ENCODE peak calls at places on chromosomes 7 and 10, in ten cellular contexts. E is kidney, H is upper lobe of right lung, K is cardiac muscle cell, N is A673, X is right lobe of liver, F is ovary, Q is breast epithelium, L is fibroblast of lung, R is OCI-LY7. Y is an unnamed sample. For H3K36me3, the result is how much of the 10 kb centered on the place peaks cover.

GRCh38 chr7:50369408-50370026 is 65.0 kb downstream of the IKZF1 start:
- DNase-seq in E (no peak), H (no peak), K (peak), N (peak), X (no peak), F (no peak), Q (no peak), L (no peak), R (peak), Y (no peak)

GRCh38 chr10:92847185-92847864 is 995 bp upstream of the EXOC6 start:
- DNase-seq in E (no peak), H (no peak), K (peak), N (no peak), X (no peak), F (no peak), Q (no peak), L (peak), R (no peak), Y (no peak)

GRCh38 chr7:901388-902154 is 25.2 kb downstream of the GET4 start:
- DNase-seq in E (peak), H (peak), K (peak), N (peak), X (peak), F (peak), Q (no peak), L (peak), R (peak), Y (peak)

GRCh38 chr10:63665765-63666164 is 144.6 kb downstream of the REEP3 start:
- DNase-seq in E (no peak), H (no peak), K (peak), N (peak), X (no peak), F (no peak), Q (no peak), L (peak), R (no peak), Y (no peak)

GRCh38 chr7:98282727-98283126 is 1.2 kb downstream of the BRI3 start:
- DNase-seq in E (no peak), H (no peak), K (no peak), N (no peak), X (no peak), F (no peak), Q (no peak), L (peak), R (no peak), Y (no peak)

GRCh38 chr7:130894146-130895005 is 160.4 kb upstream of the KLF14 start:
- DNase-seq in E (peak), H (peak), K (peak), N (peak), X (peak), F (peak), Q (peak), L (peak), R (no peak), Y (no peak)

GRCh38 chr10:133306097-133306476 is 2.6 kb downstream of the TUBGCP2 start:
- DNase-seq in E (peak), H (no peak), K (no peak), N (no peak), X (no peak), F (no peak), Q (no peak), L (no peak), R (no peak), Y (no peak)

GRCh38 chr10:124592736-124593430 is 131.3 kb downstream of the LHPP start:
- DNase-seq in E (peak), H (no peak), K (no peak), N (no peak), X (peak), F (peak), Q (no peak), L (no peak), R (no peak), Y (no peak)

GRCh38 chr7:46784746-46785145 is 797.2 kb downstream of the TNS3 start:
- DNase-seq in E (no peak), H (no peak), K (peak), N (no peak), X (no peak), F (no peak), Q (no peak), L (peak), R (no peak), Y (no peak)

GRCh38 chr10:105017116-105017515 is 376.0 kb downstream of the SORCS3 start:
- DNase-seq in E (no peak), H (no peak), K (no peak), N (no peak), X (no peak), F (no peak), Q (no peak), L (peak), R (no peak), Y (no peak)

GRCh38 chr7:155618708-155619633 is 25.5 kb upstream of the RBM33 start:
- DNase-seq in E (peak), H (no peak), K (peak), N (no peak), X (peak), F (no peak), Q (no peak), L (peak), R (no peak), Y (no peak)

GRCh38 chr7:100887186-100887954 is 2.1 kb downstream of the UFSP1 start:
- DNase-seq in E (peak), H (no peak), K (no peak), N (peak), X (no peak), F (no peak), Q (no peak), L (no peak), R (peak), Y (no peak)

GRCh38 chr7:638256-639011 is 88.1 kb upstream of the DNAAF5 start:
- DNase-seq in E (peak), H (peak), K (no peak), N (no peak), X (no peak), F (no peak), Q (no peak), L (no peak), R (no peak), Y (peak)

GRCh38 chr7:121102619-121103018 is 114.1 kb downstream of the CPED1 start:
- DNase-seq in E (no peak), H (no peak), K (no peak), N (no peak), X (no peak), F (no peak), Q (no peak), L (no peak), R (no peak), Y (no peak)

GRCh38 chr7:13126347-13126746 is 438.9 kb downstream of the ARL4A start:
- DNase-seq in E (no peak), H (no peak), K (no peak), N (no peak), X (no peak), F (no peak), Q (no peak), L (no peak), R (no peak), Y (no peak)

GRCh38 chr10:10394933-10395658 is 622.6 kb upstream of the CELF2 start:
- DNase-seq in E (no peak), H (no peak), K (peak), N (no peak), X (no peak), F (no peak), Q (no peak), L (no peak), R (no peak), Y (no peak)

GRCh38 chr7:154892459-154892858 is 110.5 kb downstream of the PAXIP1 start:
- DNase-seq in E (no peak), H (no peak), K (no peak), N (no peak), X (no peak), F (no peak), Q (no peak), L (no peak), R (no peak), Y (no peak)

GRCh38 chr7:98802088-98802780 is 67.6 kb downstream of the TMEM130 start:
- DNase-seq in E (peak), H (no peak), K (peak), N (peak), X (no peak), F (no peak), Q (no peak), L (peak), R (peak), Y (no peak)

GRCh38 chr7:64313740-64314491 is at the start of gene ZNF736:
- DNase-seq in E (peak), H (peak), K (peak), N (peak), X (peak), F (peak), Q (peak), L (peak), R (peak), Y (peak)

DNA sequence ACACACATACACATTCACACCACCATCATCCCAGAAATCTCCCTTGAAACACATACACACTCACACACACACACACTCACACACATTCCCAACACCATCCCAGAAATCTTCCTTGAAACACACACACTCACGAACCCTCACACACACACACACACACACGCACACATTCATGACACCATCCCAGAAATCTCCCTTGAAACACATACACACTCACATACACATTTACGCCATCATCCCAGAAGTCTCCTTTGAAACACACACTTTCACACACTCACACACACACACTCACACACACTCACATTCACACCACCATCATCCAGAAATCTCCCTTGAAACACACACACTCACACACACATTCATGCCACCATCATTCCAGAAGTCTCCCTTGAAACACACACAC is 360 bp upstream of the OPN4 start:
- DNase-seq in E (no peak), H (no peak), K (no peak), N (no peak), X (no peak), F (no peak), Q (no peak), L (no peak), R (no peak), Y (no peak)
- H3K36me3 ChIP-seq in E (under half), H (under half), K (under half), N (under half), X (under half), F (under half), Q (under half), L (under half), R (under half), Y (under half)

GRCh38 chr7:82067628-82068264 is 297.9 kb upstream of the HGF start:
- DNase-seq in E (no peak), H (no peak), K (no peak), N (no peak), X (no peak), F (no peak), Q (no peak), L (no peak), R (no peak), Y (no peak)
- TF ChIP-seq CTCF in E (no peak), H (no peak), K (no peak), N (no peak), X (no peak), F (no peak), Q (no peak), L (no peak), R (no peak), Y (no peak)

DNA sequence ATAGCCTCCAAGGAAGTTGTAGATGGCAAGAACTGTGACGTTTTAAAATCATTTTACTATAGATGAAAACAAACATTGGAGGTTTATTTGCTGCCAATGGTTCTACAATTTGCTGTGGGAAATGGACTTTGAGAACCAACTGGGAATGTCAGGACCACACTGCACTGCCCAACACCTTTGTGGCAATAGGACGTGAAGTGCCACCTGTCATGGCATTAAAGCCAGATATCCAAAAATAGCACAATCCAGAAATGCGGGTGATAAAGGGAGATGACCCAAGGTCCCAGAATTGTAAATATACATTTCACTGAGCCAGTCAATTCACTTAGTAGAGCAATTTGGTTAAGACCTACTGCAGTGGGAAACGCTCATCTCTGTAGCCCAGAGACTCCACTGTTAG is 116.4 kb downstream of the MPP7 start:
- DNase-seq in E (no peak), H (no peak), K (no peak), N (no peak), X (no peak), F (no peak), Q (no peak), L (no peak), R (no peak), Y (no peak)
- H3K36me3 ChIP-seq in E (under half), H (under half), K (under half), N (under half), X (under half), F (under half), Q (under half), L (under half), R (under half), Y (under half)

GRCh38 chr10:119208553-119208940 is 1.2 kb downstream of the GRK5 start:
- DNase-seq in E (no peak), H (no peak), K (peak), N (no peak), X (no peak), F (no peak), Q (no peak), L (peak), R (peak), Y (no peak)

GRCh38 chr10:119211176-119211575 is 3.8 kb downstream of the GRK5 start:
- DNase-seq in E (no peak), H (no peak), K (peak), N (no peak), X (no peak), F (no peak), Q (no peak), L (peak), R (no peak), Y (no peak)

GRCh38 chr10:119210633-119211032 is 3.3 kb downstream of the GRK5 start:
- DNase-seq in E (no peak), H (no peak), K (no peak), N (no peak), X (no peak), F (no peak), Q (no peak), L (no peak), R (no peak), Y (no peak)

GRCh38 chr10:119209050-119209735 is 1.8 kb downstream of the GRK5 start:
- DNase-seq in E (peak), H (peak), K (peak), N (peak), X (no peak), F (peak), Q (peak), L (peak), R (peak), Y (peak)

GRCh38 chr10:119209736-119210355 is 2.5 kb downstream of the GRK5 start:
- DNase-seq in E (no peak), H (no peak), K (peak), N (no peak), X (no peak), F (no peak), Q (no peak), L (peak), R (no peak), Y (no peak)
- TF ChIP-seq CTCF in E (no peak), H (no peak), K (no peak), N (peak), X (no peak), F (no peak), Q (no peak), L (no peak), R (peak), Y (no peak)

DNA sequence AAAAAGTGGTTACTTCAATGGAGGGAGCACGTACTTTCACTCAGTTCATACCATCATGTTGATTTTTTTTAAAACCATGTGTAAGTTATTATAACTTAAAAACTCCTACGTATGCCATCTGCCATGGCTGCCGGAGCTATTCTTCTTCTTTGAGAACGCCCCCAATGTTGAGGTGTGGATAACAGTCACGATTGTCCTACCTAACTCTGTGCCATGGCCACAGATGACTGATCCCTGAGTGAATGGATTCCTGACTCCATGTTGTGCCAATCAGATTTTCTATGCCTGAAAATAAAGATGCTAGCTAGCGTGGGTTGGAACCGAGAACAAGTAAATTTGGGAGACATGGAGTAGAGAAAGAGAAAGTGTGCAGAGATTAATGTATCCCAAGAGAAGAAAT is 5.3 kb downstream of the MCMBP start:
- DNase-seq in E (no peak), H (no peak), K (no peak), N (no peak), X (no peak), F (no peak), Q (no peak), L (no peak), R (no peak), Y (no peak)
- H3K36me3 ChIP-seq in E (under half), H (under half), K (under half), N (under half), X (under half), F (under half), Q (under half), L (under half), R (under half), Y (under half)

GRCh38 chr10:61545170-61545569 is 92.0 kb upstream of the TMEM26 start:
- DNase-seq in E (no peak), H (no peak), K (no peak), N (no peak), X (no peak), F (no peak), Q (no peak), L (no peak), R (no peak), Y (no peak)

GRCh38 chr10:61548371-61548770 is 95.2 kb upstream of the TMEM26 start:
- DNase-seq in E (peak), H (no peak), K (no peak), N (no peak), X (no peak), F (no peak), Q (no peak), L (no peak), R (no peak), Y (no peak)

GRCh38 chr10:61541960-61542359 is 88.8 kb upstream of the TMEM26 start:
- DNase-seq in E (no peak), H (no peak), K (no peak), N (no peak), X (no peak), F (no peak), Q (no peak), L (no peak), R (no peak), Y (no peak)

GRCh38 chr10:61543831-61544230 is 90.7 kb upstream of the TMEM26 start:
- DNase-seq in E (no peak), H (no peak), K (no peak), N (no peak), X (no peak), F (no peak), Q (no peak), L (no peak), R (no peak), Y (no peak)

GRCh38 chr10:61547297-61547696 is 94.1 kb upstream of the TMEM26 start:
- DNase-seq in E (no peak), H (no peak), K (no peak), N (no peak), X (no peak), F (no peak), Q (no peak), L (no peak), R (no peak), Y (no peak)
- TF ChIP-seq CTCF in E (no peak), H (no peak), K (no peak), N (peak), X (no peak), F (no peak), Q (no peak), L (no peak), R (no peak), Y (no peak)

GRCh38 chr7:45057853-45058252 is 30.9 kb downstream of the NACAD start:
- DNase-seq in E (no peak), H (no peak), K (no peak), N (no peak), X (no peak), F (no peak), Q (no peak), L (no peak), R (no peak), Y (no peak)
- H3K36me3 ChIP-seq in E (under half), H (under half), K (under half), N (under half), X (under half), F (under half), Q (under half), L (under half), R (half or more), Y (under half)

Y was measured in Peyer's patch.